ENCODE peak calls at places on chromosomes 1 and 21, in ten cellular contexts. One of them, this sample, is unnamed.

GRCh38 chr1:27446491-27447020 is 43.4 kb downstream of the WASF2 start:
- DNase-seq in natural killer cell: no peak
- DNase-seq in adipocyte: no peak
- DNase-seq in endodermal cell: no peak
- DNase-seq in left lung: no peak
- DNase-seq in C1 segment of cervical spinal cord: no peak
- DNase-seq in NCI-H446 treated with DMSO at 0.1 percent for 48 hours: no peak
- DNase-seq in mucosa of gallbladder: no peak
- DNase-seq in heart right ventricle: no peak
- DNase-seq in stimulated activated CD4-positive, alpha-beta T cell treated with anti-CD3 and anti-CD28 coated beads, Interleukin-2, amount 100 ng/mL, for 48 hours: no peak
- DNase-seq in this sample: no peak

GRCh38 chr21:44920694-44921604 is at the start of gene ITGB2:
- DNase-seq in natural killer cell: peak
- DNase-seq in adipocyte: no peak
- DNase-seq in endodermal cell: peak
- DNase-seq in left lung: peak
- DNase-seq in C1 segment of cervical spinal cord: no peak
- DNase-seq in NCI-H446 treated with DMSO at 0.1 percent for 48 hours: no peak
- DNase-seq in mucosa of gallbladder: no peak
- DNase-seq in heart right ventricle: peak
- DNase-seq in stimulated activated CD4-positive, alpha-beta T cell treated with anti-CD3 and anti-CD28 coated beads, Interleukin-2, amount 100 ng/mL, for 48 hours: no peak
- DNase-seq in this sample: no peak

GRCh38 chr1:2179283-2180013 is 15.1 kb downstream of the FAAP20 start:
- DNase-seq in natural killer cell: no peak
- DNase-seq in adipocyte: no peak
- DNase-seq in endodermal cell: peak
- DNase-seq in left lung: no peak
- DNase-seq in C1 segment of cervical spinal cord: no peak
- DNase-seq in NCI-H446 treated with DMSO at 0.1 percent for 48 hours: no peak
- DNase-seq in mucosa of gallbladder: no peak
- DNase-seq in heart right ventricle: no peak
- DNase-seq in stimulated activated CD4-positive, alpha-beta T cell treated with anti-CD3 and anti-CD28 coated beads, Interleukin-2, amount 100 ng/mL, for 48 hours: no peak
- DNase-seq in this sample: no peak

GRCh38 chr1:235423214-235423652 is 56.0 kb downstream of the TBCE start:
- DNase-seq in natural killer cell: peak
- DNase-seq in adipocyte: no peak
- DNase-seq in endodermal cell: no peak
- DNase-seq in left lung: no peak
- DNase-seq in C1 segment of cervical spinal cord: no peak
- DNase-seq in NCI-H446 treated with DMSO at 0.1 percent for 48 hours: no peak
- DNase-seq in mucosa of gallbladder: no peak
- DNase-seq in heart right ventricle: no peak
- DNase-seq in stimulated activated CD4-positive, alpha-beta T cell treated with anti-CD3 and anti-CD28 coated beads, Interleukin-2, amount 100 ng/mL, for 48 hours: no peak
- DNase-seq in this sample: no peak

GRCh38 chr1:203351037-203351625 is at the start of gene FMOD:
- DNase-seq in natural killer cell: no peak
- DNase-seq in adipocyte: peak
- DNase-seq in endodermal cell: peak
- DNase-seq in left lung: peak
- DNase-seq in C1 segment of cervical spinal cord: no peak
- DNase-seq in NCI-H446 treated with DMSO at 0.1 percent for 48 hours: no peak
- DNase-seq in mucosa of gallbladder: peak
- DNase-seq in heart right ventricle: peak
- DNase-seq in stimulated activated CD4-positive, alpha-beta T cell treated with anti-CD3 and anti-CD28 coated beads, Interleukin-2, amount 100 ng/mL, for 48 hours: no peak
- DNase-seq in this sample: no peak

GRCh38 chr1:181059435-181059834 is 25.7 kb downstream of the MR1 start:
- DNase-seq in natural killer cell: no peak
- DNase-seq in adipocyte: no peak
- DNase-seq in endodermal cell: no peak
- DNase-seq in left lung: no peak
- DNase-seq in C1 segment of cervical spinal cord: no peak
- DNase-seq in NCI-H446 treated with DMSO at 0.1 percent for 48 hours: no peak
- DNase-seq in mucosa of gallbladder: no peak
- DNase-seq in heart right ventricle: no peak
- DNase-seq in stimulated activated CD4-positive, alpha-beta T cell treated with anti-CD3 and anti-CD28 coated beads, Interleukin-2, amount 100 ng/mL, for 48 hours: no peak
- DNase-seq in this sample: no peak

GRCh38 chr1:178220094-178220493 is 126.2 kb downstream of the RASAL2 start:
- DNase-seq in natural killer cell: no peak
- DNase-seq in adipocyte: peak
- DNase-seq in endodermal cell: no peak
- DNase-seq in left lung: no peak
- DNase-seq in C1 segment of cervical spinal cord: no peak
- DNase-seq in NCI-H446 treated with DMSO at 0.1 percent for 48 hours: no peak
- DNase-seq in mucosa of gallbladder: no peak
- DNase-seq in heart right ventricle: no peak
- DNase-seq in stimulated activated CD4-positive, alpha-beta T cell treated with anti-CD3 and anti-CD28 coated beads, Interleukin-2, amount 100 ng/mL, for 48 hours: no peak
- DNase-seq in this sample: no peak

GRCh38 chr1:21696931-21697330 is 27.8 kb upstream of the RAP1GAP start:
- DNase-seq in natural killer cell: no peak
- DNase-seq in adipocyte: peak
- DNase-seq in endodermal cell: no peak
- DNase-seq in left lung: no peak
- DNase-seq in C1 segment of cervical spinal cord: no peak
- DNase-seq in NCI-H446 treated with DMSO at 0.1 percent for 48 hours: no peak
- DNase-seq in mucosa of gallbladder: no peak
- DNase-seq in heart right ventricle: no peak
- DNase-seq in stimulated activated CD4-positive, alpha-beta T cell treated with anti-CD3 and anti-CD28 coated beads, Interleukin-2, amount 100 ng/mL, for 48 hours: no peak
- DNase-seq in this sample: no peak

GRCh38 chr1:170471310-170471839 is 60.6 kb upstream of the GORAB start:
- DNase-seq in natural killer cell: no peak
- DNase-seq in adipocyte: peak
- DNase-seq in endodermal cell: no peak
- DNase-seq in left lung: no peak
- DNase-seq in C1 segment of cervical spinal cord: no peak
- DNase-seq in NCI-H446 treated with DMSO at 0.1 percent for 48 hours: no peak
- DNase-seq in mucosa of gallbladder: no peak
- DNase-seq in heart right ventricle: no peak
- DNase-seq in stimulated activated CD4-positive, alpha-beta T cell treated with anti-CD3 and anti-CD28 coated beads, Interleukin-2, amount 100 ng/mL, for 48 hours: no peak
- DNase-seq in this sample: no peak

GRCh38 chr21:28607545-28607944 is 385.1 kb downstream of the LTN1 start:
- DNase-seq in natural killer cell: no peak
- DNase-seq in adipocyte: no peak
- DNase-seq in endodermal cell: no peak
- DNase-seq in left lung: no peak
- DNase-seq in C1 segment of cervical spinal cord: no peak
- DNase-seq in NCI-H446 treated with DMSO at 0.1 percent for 48 hours: no peak
- DNase-seq in mucosa of gallbladder: no peak
- DNase-seq in heart right ventricle: no peak
- DNase-seq in stimulated activated CD4-positive, alpha-beta T cell treated with anti-CD3 and anti-CD28 coated beads, Interleukin-2, amount 100 ng/mL, for 48 hours: no peak
- DNase-seq in this sample: no peak

GRCh38 chr1:48054246-48054645 is 57.1 kb upstream of the TRABD2B start:
- DNase-seq in natural killer cell: no peak
- DNase-seq in adipocyte: no peak
- DNase-seq in endodermal cell: no peak
- DNase-seq in left lung: no peak
- DNase-seq in C1 segment of cervical spinal cord: no peak
- DNase-seq in NCI-H446 treated with DMSO at 0.1 percent for 48 hours: no peak
- DNase-seq in mucosa of gallbladder: no peak
- DNase-seq in heart right ventricle: no peak
- DNase-seq in stimulated activated CD4-positive, alpha-beta T cell treated with anti-CD3 and anti-CD28 coated beads, Interleukin-2, amount 100 ng/mL, for 48 hours: no peak
- DNase-seq in this sample: no peak

GRCh38 chr1:1428174-1428573 is 7.1 kb upstream of the ANKRD65 start:
- DNase-seq in natural killer cell: no peak
- DNase-seq in adipocyte: no peak
- DNase-seq in endodermal cell: peak
- DNase-seq in left lung: no peak
- DNase-seq in C1 segment of cervical spinal cord: no peak
- DNase-seq in NCI-H446 treated with DMSO at 0.1 percent for 48 hours: no peak
- DNase-seq in mucosa of gallbladder: no peak
- DNase-seq in heart right ventricle: no peak
- DNase-seq in stimulated activated CD4-positive, alpha-beta T cell treated with anti-CD3 and anti-CD28 coated beads, Interleukin-2, amount 100 ng/mL, for 48 hours: no peak
- DNase-seq in this sample: no peak